ENCODE peak calls at places on chromosomes 12 and 14, in four cellular contexts. S is K562, Q is HepG2, Z is HEK293T. T is an unnamed sample.

GRCh38 chr12:92277795-92278194 is 132.1 kb upstream of the BTG1 start:
- DNase-seq in S (no peak), Q (no peak), Z (no peak), T (no peak)

GRCh38 chr14:89186850-89187376 is 230.1 kb downstream of the FOXN3 start:
- DNase-seq in S (peak), Q (no peak), Z (no peak), T (no peak)

GRCh38 chr12:27081668-27082091 is 698 bp downstream of the C12orf71 start:
- DNase-seq in S (peak), Q (peak), Z (no peak), T (peak)

GRCh38 chr14:58362798-58363412 is 32.8 kb upstream of the TOMM20L start:
- DNase-seq in S (peak), Q (peak), Z (peak), T (no peak)

GRCh38 chr12:123995023-123995422 is 22.0 kb downstream of the ZNF664 start:
- DNase-seq in S (no peak), Q (no peak), Z (no peak), T (no peak)

GRCh38 chr12:104579716-104580495 is 123.2 kb downstream of the CHST11 start:
- DNase-seq in S (no peak), Q (no peak), Z (no peak), T (no peak)

GRCh38 chr12:32819424-32819823 is 63.7 kb upstream of the YARS2 start:
- DNase-seq in S (no peak), Q (no peak), Z (no peak), T (no peak)

GRCh38 chr12:50101663-50102062 is 2.1 kb upstream of the GPD1 start:
- DNase-seq in S (peak), Q (peak), Z (peak), T (peak)

GRCh38 chr12:43937947-43938346 is 102.1 kb downstream of the TMEM117 start:
- DNase-seq in S (peak), Q (peak), Z (peak), T (peak)

GRCh38 chr12:67006612-67007011 is 262.5 kb upstream of the CAND1 start:
- DNase-seq in S (no peak), Q (no peak), Z (no peak), T (no peak)
- TF ChIP-seq ELF4 in S (no peak), Q (no peak), Z (no peak), T (no peak)

GRCh38 chr12:91173139-91173538 is 9.5 kb downstream of the DCN start:
- DNase-seq in S (no peak), Q (no peak), Z (no peak), T (no peak)
- TF ChIP-seq ELF4 in S (no peak), Q (no peak), Z (no peak), T (no peak)

DNA sequence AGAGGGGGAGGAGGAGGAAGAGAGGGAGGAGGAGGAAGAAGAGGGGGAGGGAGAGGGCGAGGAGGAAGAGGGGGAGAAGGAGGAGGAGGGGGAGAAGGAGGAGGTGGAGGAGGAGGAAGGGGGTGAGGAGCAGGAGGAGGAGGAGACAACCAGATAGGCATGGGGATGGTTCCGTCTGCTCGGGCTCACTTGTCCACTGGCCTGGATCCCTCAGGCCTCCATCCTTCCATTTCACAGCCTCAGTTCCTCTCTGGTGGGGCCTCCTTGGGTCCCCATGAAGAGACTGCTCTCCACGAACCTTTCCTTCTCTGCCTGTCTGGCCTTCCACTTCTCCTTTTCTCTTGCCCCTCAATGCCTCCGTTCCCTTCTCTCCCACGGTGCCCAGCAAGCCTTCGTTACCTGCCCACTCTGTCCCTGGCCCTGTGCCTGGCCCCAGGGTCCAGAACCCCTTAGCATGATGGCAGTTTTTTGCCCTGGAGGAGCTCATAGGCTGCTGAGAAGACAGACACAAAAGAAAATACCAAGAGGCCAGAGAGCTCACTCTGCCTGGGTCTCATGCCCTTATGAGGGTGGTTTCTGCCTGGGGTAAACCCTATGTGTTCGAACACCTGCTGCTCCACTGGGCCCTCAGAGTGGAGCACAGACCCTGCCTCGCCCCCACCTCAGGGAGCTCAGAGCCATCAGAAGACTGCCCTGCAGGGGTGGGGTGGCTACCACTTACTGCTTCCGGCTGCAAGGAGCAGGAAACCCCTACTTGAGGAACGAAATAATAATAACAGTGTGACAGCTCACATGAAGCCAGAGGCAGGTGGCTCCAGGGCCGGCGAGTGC is 11.7 kb upstream of the CACNA2D4 start:
- DNase-seq in S (no peak), Q (no peak), Z (no peak), T (no peak)
- TF ChIP-seq ELF4 in S (no peak), Q (no peak), Z (no peak), T (no peak)

GRCh38 chr12:111578276-111578970 is 20.7 kb downstream of the ATXN2 start:
- DNase-seq in S (peak), Q (peak), Z (no peak), T (no peak)
- TF ChIP-seq ELF4 in S (no peak), Q (no peak), Z (no peak), T (no peak)

GRCh38 chr12:53505086-53505485 is 2.2 kb downstream of the NPFF start:
- DNase-seq in S (no peak), Q (no peak), Z (no peak), T (no peak)
- TF ChIP-seq ELF4 in S (no peak), Q (no peak), Z (no peak), T (no peak)

GRCh38 chr12:54566792-54567191 is 17.4 kb downstream of the PDE1B start:
- DNase-seq in S (peak), Q (no peak), Z (no peak), T (no peak)
- TF ChIP-seq ELF4 in S (no peak), Q (no peak), Z (no peak), T (no peak)

GRCh38 chr12:122399254-122399591 is 23.2 kb downstream of the CLIP1 start:
- DNase-seq in S (no peak), Q (no peak), Z (no peak), T (no peak)

GRCh38 chr12:122393822-122394221 is 28.6 kb downstream of the CLIP1 start:
- DNase-seq in S (no peak), Q (no peak), Z (no peak), T (no peak)

GRCh38 chr12:122392411-122392810 is 30.1 kb downstream of the CLIP1 start:
- DNase-seq in S (no peak), Q (no peak), Z (no peak), T (no peak)

GRCh38 chr12:122394626-122395194 is 27.8 kb downstream of the CLIP1 start:
- DNase-seq in S (no peak), Q (no peak), Z (no peak), T (no peak)

DNA sequence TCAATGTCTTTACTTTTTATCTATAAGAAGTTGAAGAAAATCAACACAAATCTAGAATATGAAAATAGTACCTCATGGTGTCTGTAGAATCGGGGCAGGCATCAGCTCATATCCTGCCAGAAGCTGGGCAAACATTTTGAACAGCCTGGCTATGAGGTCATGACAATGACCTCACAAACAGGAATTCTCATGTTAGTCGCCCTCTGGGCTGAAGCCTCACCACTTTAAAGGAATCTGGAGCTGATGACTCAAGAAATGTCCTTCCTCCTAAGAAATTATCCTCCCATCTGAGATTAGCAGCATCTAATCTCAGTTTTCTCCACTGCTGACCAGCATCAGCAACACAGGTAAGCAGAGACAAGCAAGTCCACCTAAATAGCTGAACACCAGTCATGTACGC is 27.1 kb downstream of the CLIP1 start:
- DNase-seq in S (peak), Q (no peak), Z (no peak), T (no peak)
- TF ChIP-seq ELF4 in S (no peak), Q (no peak), Z (no peak), T (no peak)

GRCh38 chr14:71651228-71651627 is 281.0 kb upstream of the RGS6 start:
- DNase-seq in S (no peak), Q (no peak), Z (no peak), T (no peak)
- TF ChIP-seq ELF4 in S (no peak), Q (no peak), Z (no peak), T (no peak)